ENCODE peak calls at places on chromosomes 4 and X, in ten cellular contexts. A is fibroblast of mammary gland; G is activated gamma-delta T cell treated with anti-CD3 and anti-CD28 coated beads, Interleukin-2, amount 50 U/mL, for 16 hours; B is mammary epithelial cell; X is left colon; U is GM10248; K is stimulated activated naive CD4-positive, alpha-beta T cell; J is H9; D is Right ventricle myocardium superior; L is stimulated activated effector memory CD8-positive, alpha-beta T cell treated with anti-CD3 and anti-CD28 coated beads, Interleukin-12 subunit alpha, Interleukin-12 subunit beta, amount 100 ng/mL, for 72 hours. R is an unnamed sample.

GRCh38 chrX:42096262-42096939 is 173.0 kb upstream of the CASK start:
- DNase-seq in A (peak), G (no peak), B (peak), X (no peak), U (no peak), K (no peak), J (no peak), D (no peak), L (no peak), R (no peak)

GRCh38 chrX:87525771-87526229 is 8.2 kb downstream of the KLHL4 start:
- DNase-seq in A (peak), G (no peak), B (peak), X (no peak), U (no peak), K (no peak), J (no peak), D (no peak), L (no peak), R (no peak)

GRCh38 chr4:44725166-44725565 is 1.2 kb downstream of the GNPDA2 start:
- DNase-seq in A (peak), G (no peak), B (peak), X (no peak), U (peak), K (no peak), J (no peak), D (no peak), L (no peak), R (no peak)

GRCh38 chr4:90536408-90536807 is 409.2 kb downstream of the CCSER1 start:
- DNase-seq in A (no peak), G (no peak), B (no peak), X (no peak), U (no peak), K (no peak), J (no peak), D (no peak), L (no peak), R (no peak)

GRCh38 chrX:97159916-97160800 is 276.4 kb downstream of the RPA4 start:
- DNase-seq in A (no peak), G (no peak), B (no peak), X (peak), U (no peak), K (no peak), J (no peak), D (no peak), L (no peak), R (no peak)

GRCh38 chr4:88979292-88979691 is 77.7 kb downstream of the FAM13A start:
- DNase-seq in A (no peak), G (no peak), B (no peak), X (no peak), U (no peak), K (no peak), J (no peak), D (no peak), L (no peak), R (no peak)

GRCh38 chr4:183291070-183291469 is 29.0 kb downstream of the CLDN22 start:
- DNase-seq in A (no peak), G (no peak), B (no peak), X (no peak), U (no peak), K (no peak), J (no peak), D (no peak), L (no peak), R (no peak)

GRCh38 chrX:34875204-34875603 is 67.4 kb upstream of the FAM47B start:
- DNase-seq in A (peak), G (no peak), B (peak), X (no peak), U (no peak), K (no peak), J (no peak), D (no peak), L (no peak), R (no peak)

GRCh38 chr4:17817027-17817426 is 6.2 kb downstream of the NCAPG start:
- DNase-seq in A (peak), G (no peak), B (peak), X (no peak), U (peak), K (peak), J (no peak), D (no peak), L (no peak), R (no peak)

GRCh38 chr4:180751009-180751408 is 1492.2 kb upstream of the TENM3 start:
- DNase-seq in A (peak), G (no peak), B (no peak), X (no peak), U (no peak), K (no peak), J (no peak), D (no peak), L (no peak), R (no peak)

GRCh38 chrX:141787655-141788054 is 50.5 kb upstream of the MAGEC3 start:
- DNase-seq in A (no peak), G (no peak), B (no peak), X (no peak), U (no peak), K (no peak), J (no peak), D (no peak), L (no peak), R (no peak)

GRCh38 chr4:39205000-39205399 is 22.7 kb downstream of the WDR19 start:
- DNase-seq in A (no peak), G (no peak), B (no peak), X (no peak), U (no peak), K (no peak), J (no peak), D (no peak), L (no peak), R (no peak)

GRCh38 chr4:23602720-23603119 is 287.1 kb downstream of the PPARGC1A start:
- DNase-seq in A (no peak), G (no peak), B (no peak), X (no peak), U (no peak), K (no peak), J (no peak), D (no peak), L (no peak), R (no peak)

GRCh38 chrX:1899841-1900240 is 285.0 kb downstream of the ASMT start:
- DNase-seq in A (no peak), G (no peak), B (no peak), X (no peak), U (no peak), K (no peak), J (no peak), D (no peak), L (no peak), R (no peak)

GRCh38 chrX:149630681-149631292 is 805 bp downstream of the TMEM185A start:
- DNase-seq in A (peak), G (no peak), B (peak), X (peak), U (no peak), K (no peak), J (no peak), D (no peak), L (no peak), R (no peak)

GRCh38 chrX:49230500-49231232 is 2.5 kb downstream of the CACNA1F start:
- DNase-seq in A (peak), G (peak), B (no peak), X (peak), U (peak), K (peak), J (peak), D (peak), L (peak), R (no peak)

GRCh38 chrX:85627363-85627762 is 247.9 kb upstream of the POF1B start:
- DNase-seq in A (no peak), G (no peak), B (no peak), X (no peak), U (no peak), K (no peak), J (no peak), D (no peak), L (no peak), R (no peak)

GRCh38 chr4:2846172-2846571 is 2.5 kb downstream of the ADD1 start:
- DNase-seq in A (no peak), G (no peak), B (no peak), X (no peak), U (no peak), K (no peak), J (no peak), D (no peak), L (no peak), R (no peak)